ENCODE peak calls at places on chromosomes 4 and X, in four cellular contexts. One of them, this sample, is unnamed.

GRCh38 chrX:39855748-39856129 is 242.0 kb downstream of the BCOR start:
- DNase-seq in psoas muscle: no peak
- DNase-seq in right lobe of liver: no peak
- DNase-seq in GM10248: peak
- DNase-seq in this sample: peak

GRCh38 chr4:145609494-145610427 is 9.4 kb upstream of the MMAA start:
- DNase-seq in right lobe of liver: no peak
- DNase-seq in GM10248: peak
- DNase-seq in psoas muscle: peak
- DNase-seq in this sample: peak

GRCh38 chrX:49273181-49273727 is 3.7 kb downstream of the PPP1R3F start:
- DNase-seq in right lobe of liver: no peak
- DNase-seq in GM10248: no peak
- DNase-seq in psoas muscle: no peak
- DNase-seq in this sample: no peak

GRCh38 chr4:38872620-38873019 is 5.0 kb downstream of the FAM114A1 start:
- DNase-seq in psoas muscle: no peak
- DNase-seq in GM10248: no peak
- DNase-seq in right lobe of liver: peak
- DNase-seq in this sample: no peak

GRCh38 chrX:125505207-125505606 is 185.5 kb downstream of the TEX13C start:
- DNase-seq in right lobe of liver: no peak
- DNase-seq in GM10248: no peak
- DNase-seq in psoas muscle: no peak
- DNase-seq in this sample: no peak

GRCh38 chrX:10648608-10649007 is 28.2 kb upstream of the MID1 start:
- DNase-seq in psoas muscle: no peak
- DNase-seq in GM10248: no peak
- DNase-seq in right lobe of liver: no peak
- DNase-seq in this sample: no peak

GRCh38 chrX:83508006-83508405 is at the start of gene POU3F4:
- DNase-seq in right lobe of liver: no peak
- DNase-seq in psoas muscle: no peak
- DNase-seq in GM10248: no peak
- DNase-seq in this sample: no peak

GRCh38 chr4:17385403-17385802 is 126.5 kb downstream of the QDPR start:
- DNase-seq in right lobe of liver: no peak
- DNase-seq in GM10248: peak
- DNase-seq in psoas muscle: no peak
- DNase-seq in this sample: peak

GRCh38 chr4:31111794-31112193 is 391.6 kb downstream of the PCDH7 start:
- DNase-seq in right lobe of liver: no peak
- DNase-seq in psoas muscle: no peak
- DNase-seq in GM10248: no peak
- DNase-seq in this sample: no peak

GRCh38 chr4:189185810-189186432 is 754.8 kb upstream of the FRG1 start:
- DNase-seq in psoas muscle: no peak
- DNase-seq in right lobe of liver: no peak
- DNase-seq in GM10248: no peak
- DNase-seq in this sample: no peak

GRCh38 chr4:1310031-1310795 is 20.5 kb downstream of the MAEA start:
- DNase-seq in GM10248: no peak
- DNase-seq in psoas muscle: no peak
- DNase-seq in right lobe of liver: peak
- DNase-seq in this sample: no peak

GRCh38 chr4:27568236-27568951 is 707.8 kb downstream of the STIM2 start:
- DNase-seq in psoas muscle: no peak
- DNase-seq in GM10248: no peak
- DNase-seq in right lobe of liver: no peak
- DNase-seq in this sample: no peak

GRCh38 chrX:35919536-35920309 is at the start of gene CFAP47:
- DNase-seq in right lobe of liver: no peak
- DNase-seq in GM10248: no peak
- DNase-seq in psoas muscle: no peak
- DNase-seq in this sample: no peak

GRCh38 chr4:163142246-163142645 is 24.4 kb downstream of the NAF1 start:
- DNase-seq in psoas muscle: no peak
- DNase-seq in right lobe of liver: no peak
- DNase-seq in GM10248: no peak
- DNase-seq in this sample: no peak

GRCh38 chr4:3244747-3245146 is 4.2 kb upstream of the MSANTD1 start:
- DNase-seq in right lobe of liver: no peak
- DNase-seq in GM10248: no peak
- DNase-seq in psoas muscle: no peak
- DNase-seq in this sample: no peak

GRCh38 chr4:3247399-3248177 is 1.4 kb upstream of the MSANTD1 start:
- DNase-seq in psoas muscle: no peak
- DNase-seq in GM10248: no peak
- DNase-seq in right lobe of liver: no peak
- DNase-seq in this sample: no peak

GRCh38 chr4:3248178-3248480 is 830 bp upstream of the MSANTD1 start:
- DNase-seq in GM10248: no peak
- DNase-seq in psoas muscle: no peak
- DNase-seq in right lobe of liver: no peak
- DNase-seq in this sample: no peak

GRCh38 chr4:3245676-3246075 is 3.3 kb upstream of the MSANTD1 start:
- DNase-seq in GM10248: no peak
- DNase-seq in psoas muscle: no peak
- DNase-seq in right lobe of liver: no peak
- DNase-seq in this sample: no peak

GRCh38 chr4:3246458-3247398 is 2.2 kb upstream of the MSANTD1 start:
- DNase-seq in GM10248: no peak
- DNase-seq in right lobe of liver: no peak
- DNase-seq in psoas muscle: no peak
- DNase-seq in this sample: no peak
- TF ChIP-seq CTCF in GM10248: no peak
- TF ChIP-seq CTCF in right lobe of liver: no peak
- TF ChIP-seq CTCF in psoas muscle: no peak
- TF ChIP-seq CTCF in this sample: no peak

GRCh38 chr4:67911128-67911527 is 27.3 kb upstream of the TMPRSS11D start:
- DNase-seq in GM10248: no peak
- DNase-seq in right lobe of liver: no peak
- DNase-seq in psoas muscle: no peak
- DNase-seq in this sample: no peak

GRCh38 chr4:67911638-67912037 is 27.8 kb upstream of the TMPRSS11D start:
- DNase-seq in psoas muscle: no peak
- DNase-seq in GM10248: no peak
- DNase-seq in right lobe of liver: no peak
- DNase-seq in this sample: no peak

GRCh38 chr4:67912051-67912450 is 28.2 kb upstream of the TMPRSS11D start:
- DNase-seq in right lobe of liver: no peak
- DNase-seq in psoas muscle: no peak
- DNase-seq in GM10248: no peak
- DNase-seq in this sample: no peak

GRCh38 chr4:67907650-67908049 is 23.8 kb upstream of the TMPRSS11D start:
- DNase-seq in psoas muscle: no peak
- DNase-seq in GM10248: no peak
- DNase-seq in right lobe of liver: no peak
- DNase-seq in this sample: no peak

GRCh38 chr4:67909910-67910905 is 26.4 kb upstream of the TMPRSS11D start:
- DNase-seq in right lobe of liver: no peak
- DNase-seq in GM10248: no peak
- DNase-seq in psoas muscle: no peak
- DNase-seq in this sample: no peak
- TF ChIP-seq CTCF in right lobe of liver: peak
- TF ChIP-seq CTCF in GM10248: peak
- TF ChIP-seq CTCF in psoas muscle: peak
- TF ChIP-seq CTCF in this sample: peak

GRCh38 chrX:25442501-25442900 is 426.7 kb upstream of the ARX start:
- DNase-seq in GM10248: no peak
- DNase-seq in psoas muscle: no peak
- DNase-seq in right lobe of liver: no peak
- DNase-seq in this sample: no peak
- TF ChIP-seq CTCF in GM10248: peak
- TF ChIP-seq CTCF in psoas muscle: no peak
- TF ChIP-seq CTCF in right lobe of liver: no peak
- TF ChIP-seq CTCF in this sample: no peak

DNA sequence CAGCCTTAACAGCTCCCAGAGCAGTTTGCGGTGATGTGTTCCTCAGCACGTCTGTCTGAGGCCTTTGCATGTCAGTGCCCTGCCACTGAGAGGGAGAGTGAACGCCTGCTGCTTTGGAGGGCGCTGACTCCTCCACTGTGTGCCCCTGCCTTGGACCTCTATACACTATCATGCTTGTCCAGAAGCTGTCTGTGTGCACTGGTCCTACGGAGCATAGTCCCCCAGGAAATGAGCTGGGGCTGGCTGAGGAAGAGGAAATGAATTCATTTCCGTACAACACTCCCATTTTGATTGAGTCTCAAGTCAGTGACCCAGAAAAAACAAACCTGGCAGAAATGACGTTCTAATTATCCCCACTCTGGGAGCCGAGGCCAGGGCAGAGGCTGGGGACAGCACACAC is 80.5 kb downstream of the SH2D1A start:
- DNase-seq in right lobe of liver: no peak
- DNase-seq in psoas muscle: no peak
- DNase-seq in GM10248: no peak
- DNase-seq in this sample: no peak
- TF ChIP-seq CTCF in right lobe of liver: no peak
- TF ChIP-seq CTCF in psoas muscle: no peak
- TF ChIP-seq CTCF in GM10248: no peak
- TF ChIP-seq CTCF in this sample: no peak

GRCh38 chr4:87525636-87526035 is 3.5 kb downstream of the SPARCL1 start:
- DNase-seq in psoas muscle: no peak
- DNase-seq in right lobe of liver: no peak
- DNase-seq in GM10248: no peak
- DNase-seq in this sample: no peak
- TF ChIP-seq CTCF in psoas muscle: no peak
- TF ChIP-seq CTCF in right lobe of liver: no peak
- TF ChIP-seq CTCF in GM10248: no peak
- TF ChIP-seq CTCF in this sample: no peak

DNA sequence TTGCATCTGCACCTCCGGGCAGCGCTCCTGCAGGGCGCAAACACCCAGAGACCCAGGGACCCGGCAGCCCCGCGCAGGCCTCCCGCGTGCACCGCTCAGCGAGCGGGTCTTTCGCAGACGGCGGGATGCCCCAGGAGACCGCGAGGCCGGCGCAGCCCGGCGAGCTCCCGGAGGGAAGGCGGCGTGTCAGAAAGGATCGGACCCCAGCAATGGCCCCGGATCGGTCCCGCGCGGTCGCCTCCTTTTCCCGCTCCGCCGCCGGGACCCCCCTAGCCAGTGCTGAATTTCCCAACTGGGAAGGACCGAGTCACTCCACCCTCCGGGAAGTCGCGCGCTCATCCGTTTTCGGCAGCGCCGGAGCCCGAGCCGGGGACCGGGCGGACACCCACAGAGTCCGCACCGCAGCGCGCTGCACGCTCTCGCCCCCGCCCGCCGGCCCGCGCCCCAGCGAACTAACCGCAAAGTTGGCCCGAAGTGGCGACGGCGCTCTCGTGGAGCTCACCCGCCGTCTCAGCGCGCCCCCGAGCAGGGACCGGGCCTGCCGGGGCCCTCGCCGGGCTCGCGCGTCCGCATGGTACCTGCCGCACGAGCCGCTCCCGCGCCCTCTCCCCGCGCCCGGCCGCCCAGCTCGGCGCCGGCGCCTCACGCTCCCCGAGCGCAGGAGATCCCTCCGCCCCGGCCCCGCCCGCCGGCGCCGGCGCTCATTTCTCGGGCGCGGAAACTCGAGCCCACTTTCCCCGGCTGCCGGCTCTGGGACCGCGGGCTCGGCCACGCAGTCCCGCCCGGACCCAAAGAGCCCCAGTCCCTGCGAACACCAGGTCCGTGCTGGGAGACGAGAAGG is at the start of gene FAT1:
- DNase-seq in GM10248: no peak
- DNase-seq in psoas muscle: peak
- DNase-seq in right lobe of liver: peak
- DNase-seq in this sample: no peak
- TF ChIP-seq CTCF in GM10248: no peak
- TF ChIP-seq CTCF in psoas muscle: no peak
- TF ChIP-seq CTCF in right lobe of liver: no peak
- TF ChIP-seq CTCF in this sample: no peak

DNA sequence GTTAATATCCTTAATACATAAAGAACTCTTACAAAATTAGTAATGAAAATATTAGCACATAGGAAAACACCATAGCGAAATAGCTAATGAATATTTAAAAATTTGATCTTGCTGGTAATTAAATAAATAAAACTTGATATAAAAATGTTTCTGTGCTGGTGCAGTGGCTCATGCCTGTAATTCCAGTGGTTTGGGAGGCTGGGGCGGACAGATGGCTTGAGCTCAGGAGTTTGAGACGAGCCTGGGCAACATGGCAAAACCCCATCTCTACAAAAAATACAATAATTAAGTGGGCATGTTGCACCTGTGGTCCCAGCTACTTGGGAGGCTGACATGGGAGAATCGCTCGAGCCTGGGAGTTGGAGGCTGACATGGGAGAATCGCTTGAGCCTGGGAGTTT is 7.6 kb downstream of the FAM199X start:
- DNase-seq in right lobe of liver: no peak
- DNase-seq in GM10248: no peak
- DNase-seq in psoas muscle: no peak
- DNase-seq in this sample: no peak
- TF ChIP-seq CTCF in right lobe of liver: no peak
- TF ChIP-seq CTCF in GM10248: no peak
- TF ChIP-seq CTCF in psoas muscle: no peak
- TF ChIP-seq CTCF in this sample: no peak

GRCh38 chrX:110588853-110589252 is 206.8 kb downstream of the CHRDL1 start:
- DNase-seq in right lobe of liver: no peak
- DNase-seq in GM10248: no peak
- DNase-seq in psoas muscle: no peak
- DNase-seq in this sample: no peak
- TF ChIP-seq CTCF in right lobe of liver: peak
- TF ChIP-seq CTCF in GM10248: no peak
- TF ChIP-seq CTCF in psoas muscle: no peak
- TF ChIP-seq CTCF in this sample: no peak

This sample was measured in GM13977.